ENCODE peak calls at places on chromosomes 11 and 22, in nine cellular contexts. One of them, this sample, is unnamed.

GRCh38 chr22:36079041-36079440 is 50.4 kb upstream of the RBFOX2 start:
- DNase-seq in uterus: no peak
- DNase-seq in OCI-LY7: no peak
- DNase-seq in sigmoid colon: no peak
- DNase-seq in cardiac muscle cell: no peak
- DNase-seq in WERI-Rb-1: no peak
- DNase-seq in right lobe of liver: no peak
- DNase-seq in fibroblast of lung: no peak
- DNase-seq in A549: no peak
- DNase-seq in this sample: no peak

GRCh38 chr11:112216591-112217105 is 9.6 kb upstream of the PTS start:
- DNase-seq in uterus: no peak
- DNase-seq in OCI-LY7: no peak
- DNase-seq in sigmoid colon: no peak
- DNase-seq in cardiac muscle cell: no peak
- DNase-seq in WERI-Rb-1: no peak
- DNase-seq in right lobe of liver: no peak
- DNase-seq in fibroblast of lung: peak
- DNase-seq in A549: no peak
- DNase-seq in this sample: no peak

GRCh38 chr11:109422755-109423113 is 744 bp downstream of the C11orf87 start:
- DNase-seq in uterus: no peak
- DNase-seq in OCI-LY7: no peak
- DNase-seq in sigmoid colon: no peak
- DNase-seq in cardiac muscle cell: peak
- DNase-seq in WERI-Rb-1: no peak
- DNase-seq in right lobe of liver: no peak
- DNase-seq in fibroblast of lung: no peak
- DNase-seq in A549: no peak
- DNase-seq in this sample: no peak

GRCh38 chr11:121965330-121965729 is 150.7 kb downstream of the BLID start:
- DNase-seq in uterus: no peak
- DNase-seq in OCI-LY7: no peak
- DNase-seq in sigmoid colon: no peak
- DNase-seq in cardiac muscle cell: peak
- DNase-seq in WERI-Rb-1: no peak
- DNase-seq in right lobe of liver: no peak
- DNase-seq in fibroblast of lung: peak
- DNase-seq in A549: no peak
- DNase-seq in this sample: no peak

GRCh38 chr11:134642206-134642605 is 230.2 kb upstream of the B3GAT1 start:
- DNase-seq in uterus: no peak
- DNase-seq in OCI-LY7: no peak
- DNase-seq in sigmoid colon: peak
- DNase-seq in cardiac muscle cell: no peak
- DNase-seq in WERI-Rb-1: no peak
- DNase-seq in right lobe of liver: no peak
- DNase-seq in fibroblast of lung: no peak
- DNase-seq in A549: no peak
- DNase-seq in this sample: no peak

GRCh38 chr11:125345706-125346561 is 150.1 kb downstream of the FEZ1 start:
- DNase-seq in uterus: peak
- DNase-seq in OCI-LY7: peak
- DNase-seq in sigmoid colon: peak
- DNase-seq in cardiac muscle cell: peak
- DNase-seq in WERI-Rb-1: peak
- DNase-seq in right lobe of liver: peak
- DNase-seq in fibroblast of lung: peak
- DNase-seq in A549: peak
- DNase-seq in this sample: peak

GRCh38 chr22:27709919-27710452 is 91.6 kb downstream of the MN1 start:
- DNase-seq in uterus: no peak
- DNase-seq in OCI-LY7: no peak
- DNase-seq in sigmoid colon: no peak
- DNase-seq in cardiac muscle cell: no peak
- DNase-seq in WERI-Rb-1: no peak
- DNase-seq in right lobe of liver: no peak
- DNase-seq in fibroblast of lung: no peak
- DNase-seq in A549: no peak
- DNase-seq in this sample: no peak

GRCh38 chr11:63564785-63565350 is 1.7 kb upstream of the PLAAT2 start:
- DNase-seq in uterus: no peak
- DNase-seq in OCI-LY7: no peak
- DNase-seq in sigmoid colon: no peak
- DNase-seq in cardiac muscle cell: no peak
- DNase-seq in WERI-Rb-1: no peak
- DNase-seq in right lobe of liver: no peak
- DNase-seq in fibroblast of lung: no peak
- DNase-seq in A549: no peak
- DNase-seq in this sample: no peak

GRCh38 chr11:8110396-8110795 is 29.4 kb downstream of the TUB start:
- DNase-seq in uterus: no peak
- DNase-seq in OCI-LY7: no peak
- DNase-seq in sigmoid colon: no peak
- DNase-seq in cardiac muscle cell: no peak
- DNase-seq in WERI-Rb-1: no peak
- DNase-seq in right lobe of liver: no peak
- DNase-seq in fibroblast of lung: no peak
- DNase-seq in A549: no peak
- DNase-seq in this sample: no peak

GRCh38 chr11:65316311-65316978 is 1.8 kb downstream of the CDC42EP2 start:
- DNase-seq in uterus: peak
- DNase-seq in OCI-LY7: no peak
- DNase-seq in sigmoid colon: peak
- DNase-seq in cardiac muscle cell: peak
- DNase-seq in WERI-Rb-1: no peak
- DNase-seq in right lobe of liver: no peak
- DNase-seq in fibroblast of lung: peak
- DNase-seq in A549: no peak
- DNase-seq in this sample: peak

GRCh38 chr22:37431811-37432707 is 4.8 kb upstream of the ELFN2 start:
- DNase-seq in uterus: no peak
- DNase-seq in OCI-LY7: no peak
- DNase-seq in sigmoid colon: no peak
- DNase-seq in cardiac muscle cell: peak
- DNase-seq in WERI-Rb-1: no peak
- DNase-seq in right lobe of liver: no peak
- DNase-seq in fibroblast of lung: peak
- DNase-seq in A549: peak
- DNase-seq in this sample: no peak
- H3K27ac ChIP-seq in uterus: no peak
- H3K27ac ChIP-seq in OCI-LY7: no peak
- H3K27ac ChIP-seq in sigmoid colon: no peak
- H3K27ac ChIP-seq in cardiac muscle cell: no peak
- H3K27ac ChIP-seq in WERI-Rb-1: no peak
- H3K27ac ChIP-seq in right lobe of liver: no peak
- H3K27ac ChIP-seq in fibroblast of lung: peak
- H3K27ac ChIP-seq in A549: peak
- H3K27ac ChIP-seq in this sample: no peak

DNA sequence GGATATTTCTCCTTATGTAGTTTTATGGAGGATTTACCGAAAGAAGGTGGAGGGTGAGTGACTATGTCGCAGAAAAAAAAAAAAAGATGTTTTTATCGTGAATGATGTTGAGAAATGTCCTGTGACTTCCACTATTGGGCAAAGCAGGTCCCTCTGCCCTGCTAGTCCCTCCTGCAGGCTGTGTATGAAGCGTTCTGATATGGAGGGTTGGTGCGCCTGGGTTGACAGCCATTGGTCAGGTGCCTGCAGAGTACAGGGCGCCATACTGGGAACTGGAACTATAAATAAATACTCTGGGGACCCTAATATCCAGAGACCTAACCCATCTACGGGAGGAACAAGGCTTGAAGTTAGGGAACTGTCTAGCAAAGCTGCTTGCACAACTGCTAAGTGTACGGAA is 1.5 kb downstream of the IL17RA start:
- DNase-seq in uterus: no peak
- DNase-seq in OCI-LY7: no peak
- DNase-seq in sigmoid colon: peak
- DNase-seq in cardiac muscle cell: no peak
- DNase-seq in WERI-Rb-1: no peak
- DNase-seq in right lobe of liver: no peak
- DNase-seq in fibroblast of lung: no peak
- DNase-seq in A549: no peak
- DNase-seq in this sample: no peak
- H3K4me3 ChIP-seq in uterus: no peak
- H3K4me3 ChIP-seq in OCI-LY7: peak
- H3K4me3 ChIP-seq in sigmoid colon: peak
- H3K4me3 ChIP-seq in cardiac muscle cell: no peak
- H3K4me3 ChIP-seq in WERI-Rb-1: no peak
- H3K4me3 ChIP-seq in right lobe of liver: peak
- H3K4me3 ChIP-seq in fibroblast of lung: no peak
- H3K4me3 ChIP-seq in A549: no peak
- H3K4me3 ChIP-seq in this sample: peak

GRCh38 chr22:42018224-42018623 is 19.6 kb downstream of the WBP2NL start:
- DNase-seq in uterus: no peak
- DNase-seq in OCI-LY7: no peak
- DNase-seq in sigmoid colon: no peak
- DNase-seq in cardiac muscle cell: no peak
- DNase-seq in WERI-Rb-1: no peak
- DNase-seq in right lobe of liver: no peak
- DNase-seq in fibroblast of lung: no peak
- DNase-seq in A549: no peak
- DNase-seq in this sample: no peak
- TF ChIP-seq CTCF in uterus: no peak
- TF ChIP-seq CTCF in OCI-LY7: no peak
- TF ChIP-seq CTCF in sigmoid colon: no peak
- TF ChIP-seq CTCF in cardiac muscle cell: no peak
- TF ChIP-seq CTCF in WERI-Rb-1: no peak
- TF ChIP-seq CTCF in right lobe of liver: no peak
- TF ChIP-seq CTCF in fibroblast of lung: no peak
- TF ChIP-seq CTCF in A549: no peak
- TF ChIP-seq CTCF in this sample: no peak

DNA sequence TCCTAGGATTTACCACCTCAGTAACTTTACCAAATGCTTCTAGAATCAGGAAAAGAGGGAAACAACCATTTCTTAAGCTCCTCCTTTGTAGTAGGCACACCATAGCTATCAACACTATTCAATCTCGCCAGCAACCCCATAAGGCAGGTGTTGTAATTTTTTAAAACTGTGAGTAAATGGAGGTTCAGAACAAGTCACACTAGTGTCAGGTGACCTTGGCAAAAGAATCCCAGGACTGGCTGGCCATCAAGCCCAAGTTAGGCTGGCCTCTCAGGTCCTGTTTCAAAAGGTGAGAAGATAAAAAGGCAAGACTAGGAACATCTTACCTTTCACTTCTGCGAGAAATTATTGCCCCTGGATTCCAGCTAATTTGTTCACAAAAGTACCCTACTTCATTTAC is 713 bp downstream of the TOP3B start:
- DNase-seq in uterus: no peak
- DNase-seq in OCI-LY7: no peak
- DNase-seq in sigmoid colon: no peak
- DNase-seq in cardiac muscle cell: no peak
- DNase-seq in WERI-Rb-1: no peak
- DNase-seq in right lobe of liver: no peak
- DNase-seq in fibroblast of lung: no peak
- DNase-seq in A549: no peak
- DNase-seq in this sample: no peak
- H3K27ac ChIP-seq in uterus: peak
- H3K27ac ChIP-seq in OCI-LY7: no peak
- H3K27ac ChIP-seq in sigmoid colon: peak
- H3K27ac ChIP-seq in cardiac muscle cell: no peak
- H3K27ac ChIP-seq in WERI-Rb-1: peak
- H3K27ac ChIP-seq in right lobe of liver: peak
- H3K27ac ChIP-seq in fibroblast of lung: peak
- H3K27ac ChIP-seq in A549: peak
- H3K27ac ChIP-seq in this sample: peak

DNA sequence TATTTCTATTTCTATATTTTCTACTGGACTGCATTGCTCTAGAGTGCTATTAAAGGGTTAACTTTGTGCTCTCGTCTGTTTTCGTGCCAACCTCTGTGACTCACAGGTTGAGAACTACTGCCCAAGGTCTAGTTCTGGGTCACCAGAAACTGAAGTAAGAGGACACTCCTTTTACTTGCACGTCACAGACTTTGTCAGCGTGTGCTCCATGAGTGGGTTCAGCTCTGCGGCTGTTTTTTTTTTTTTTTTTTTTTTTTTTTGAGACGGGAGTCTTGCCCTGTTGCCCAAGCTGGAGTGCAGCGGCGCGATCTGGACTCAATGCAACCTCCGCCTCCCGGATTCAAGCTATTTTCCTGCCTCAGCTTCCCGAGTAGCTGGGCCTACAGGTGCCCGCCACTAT is 49.8 kb downstream of the CLMP start:
- DNase-seq in uterus: no peak
- DNase-seq in OCI-LY7: no peak
- DNase-seq in sigmoid colon: no peak
- DNase-seq in cardiac muscle cell: peak
- DNase-seq in WERI-Rb-1: no peak
- DNase-seq in right lobe of liver: no peak
- DNase-seq in fibroblast of lung: peak
- DNase-seq in A549: peak
- DNase-seq in this sample: no peak
- H3K4me3 ChIP-seq in uterus: no peak
- H3K4me3 ChIP-seq in OCI-LY7: no peak
- H3K4me3 ChIP-seq in sigmoid colon: no peak
- H3K4me3 ChIP-seq in cardiac muscle cell: no peak
- H3K4me3 ChIP-seq in WERI-Rb-1: no peak
- H3K4me3 ChIP-seq in right lobe of liver: no peak
- H3K4me3 ChIP-seq in fibroblast of lung: no peak
- H3K4me3 ChIP-seq in A549: peak
- H3K4me3 ChIP-seq in this sample: no peak

DNA sequence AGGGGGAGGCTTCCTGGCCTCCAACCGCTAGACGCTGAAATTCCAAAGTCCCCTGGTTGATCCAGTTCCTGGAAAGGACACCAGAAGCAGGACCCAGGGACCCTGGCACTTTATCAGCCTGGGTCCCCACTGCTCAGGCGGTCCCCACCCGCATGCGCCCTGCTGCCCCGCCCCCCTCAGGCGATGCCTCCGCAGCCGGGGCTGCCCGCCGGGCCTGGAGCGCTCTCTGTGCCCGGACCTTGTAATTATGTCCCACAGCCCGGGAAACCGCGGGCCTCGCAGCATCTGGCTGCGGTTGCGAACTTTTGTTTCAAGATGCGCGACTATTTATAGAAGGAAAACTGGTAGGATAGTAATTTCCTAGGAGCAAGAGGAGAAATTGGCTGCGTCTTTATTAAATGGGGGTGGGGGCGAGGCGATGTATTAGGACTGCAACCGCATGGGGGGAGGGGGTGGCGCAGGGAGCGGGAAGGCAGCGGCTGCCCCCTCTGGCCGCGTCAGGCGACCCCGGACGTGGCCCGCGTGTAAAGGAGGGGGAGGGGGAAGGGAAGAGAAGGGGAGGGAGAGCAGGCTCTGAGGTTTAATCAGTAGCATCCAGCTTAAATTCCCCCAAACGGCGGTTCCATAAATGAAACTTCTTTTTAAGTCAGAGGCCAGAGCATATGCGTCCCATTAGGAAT is 6.1 kb downstream of the WNT7B start:
- DNase-seq in uterus: no peak
- DNase-seq in OCI-LY7: no peak
- DNase-seq in sigmoid colon: no peak
- DNase-seq in cardiac muscle cell: peak
- DNase-seq in WERI-Rb-1: no peak
- DNase-seq in right lobe of liver: no peak
- DNase-seq in fibroblast of lung: peak
- DNase-seq in A549: no peak
- DNase-seq in this sample: no peak
- TF ChIP-seq CTCF in uterus: no peak
- TF ChIP-seq CTCF in OCI-LY7: no peak
- TF ChIP-seq CTCF in sigmoid colon: no peak
- TF ChIP-seq CTCF in cardiac muscle cell: no peak
- TF ChIP-seq CTCF in WERI-Rb-1: no peak
- TF ChIP-seq CTCF in right lobe of liver: no peak
- TF ChIP-seq CTCF in fibroblast of lung: no peak
- TF ChIP-seq CTCF in A549: no peak
- TF ChIP-seq CTCF in this sample: no peak

This sample was measured in heart right ventricle.